ENCODE peak calls at places on chromosomes 4 and X, in nine cellular contexts. F, J, L, X, V, A, D, Y and N are unnamed samples.

GRCh38 chr4:176587920-176588319 is 204.8 kb downstream of the VEGFC start:
- DNase-seq in J (no peak), L (peak; percentile 26), F (no peak), X (peak; percentile 96), D (no peak), A (no peak), Y (no peak), V (no peak), N (no peak)

GRCh38 chrX:149871940-149872339 is 9.0 kb upstream of the MAGEA8 start:
- DNase-seq in D (peak; percentile 55), Y (no peak), L (peak; percentile 3), J (peak; percentile 53), X (no peak), F (no peak), V (peak; percentile 2), A (no peak), N (no peak)

GRCh38 chr4:113555868-113556267 is 205.7 kb downstream of the CAMK2D start:
- DNase-seq in D (no peak), J (no peak), A (no peak), Y (no peak), V (no peak), L (no peak), F (no peak), X (no peak), N (no peak)

GRCh38 chrX:134172588-134173259 is 64.3 kb upstream of the CCDC160 start:
- DNase-seq in A (no peak), X (no peak), Y (no peak), V (peak; percentile 66), D (peak; percentile 15), F (no peak), J (no peak), L (no peak), N (peak; percentile 1)

GRCh38 chrX:153794897-153795816 is 689 bp downstream of the SSR4 start:
- DNase-seq in Y (no peak), L (no peak), V (peak; percentile 32), D (no peak), A (no peak), J (no peak), X (peak; percentile 18), F (no peak), N (no peak)

GRCh38 chrX:1657367-1658082 is 42.7 kb downstream of the ASMT start:
- DNase-seq in A (peak; percentile 2), D (no peak), L (peak; percentile 48), X (peak; percentile 28), F (no peak), J (peak; percentile 51), Y (no peak), V (peak; percentile 40), N (no peak)

GRCh38 chr4:10083331-10083769 is 33.2 kb downstream of the WDR1 start:
- DNase-seq in D (no peak), A (no peak), X (no peak), L (no peak), Y (no peak), V (no peak), F (no peak), J (no peak), N (no peak)

GRCh38 chr4:122500852-122501501 is 44.5 kb upstream of the IL2 start:
- DNase-seq in V (peak; percentile 32), F (no peak), D (no peak), X (peak; percentile 38), A (no peak), L (no peak), Y (no peak), J (no peak), N (no peak)

GRCh38 chr4:589219-589963 is 13.3 kb upstream of the TMEM271 start:
- DNase-seq in A (no peak), D (no peak), V (no peak), F (no peak), L (no peak), J (no peak), X (no peak), Y (no peak), N (no peak)

GRCh38 chrX:8345473-8345872 is 119.2 kb upstream of the VCX3B start:
- DNase-seq in A (no peak), J (no peak), V (no peak), L (no peak), X (no peak), D (no peak), F (no peak), Y (no peak), N (no peak)

GRCh38 chrX:107672955-107673378 is 44.7 kb downstream of the PRPS1 start:
- DNase-seq in Y (no peak), V (peak; percentile 17), X (peak; percentile 87), A (peak; percentile 74), F (peak; percentile 65), L (peak; percentile 59), J (peak; percentile 40), D (peak; percentile 22), N (peak; percentile 57)

GRCh38 chr4:33073811-33074210 is 2353.6 kb downstream of the PCDH7 start:
- DNase-seq in F (no peak), X (peak; percentile 78), Y (peak; percentile 3), A (no peak), D (no peak), J (no peak), V (no peak), L (no peak), N (no peak)

GRCh38 chr4:123577507-123577906 is 180.9 kb downstream of the SPRY1 start:
- DNase-seq in F (no peak), D (no peak), L (no peak), J (no peak), V (no peak), X (no peak), A (no peak), Y (no peak), N (no peak)

GRCh38 chrX:151984328-151984727 is 9.9 kb upstream of the GABRE start:
- DNase-seq in X (peak; percentile 94), A (no peak), L (peak; percentile 12), J (no peak), Y (no peak), V (no peak), D (no peak), F (no peak), N (no peak)

GRCh38 chrX:129497146-129497805 is 26.0 kb downstream of the SMARCA1 start:
- DNase-seq in Y (no peak), F (no peak), J (no peak), X (no peak), D (no peak), A (no peak), L (no peak), V (no peak), N (no peak)

GRCh38 chr4:42653606-42654560 is 3.0 kb downstream of the ATP8A1 start:
- DNase-seq in D (no peak), V (no peak), X (no peak), F (no peak), L (no peak), A (no peak), J (no peak), Y (no peak), N (no peak)

GRCh38 chr4:140047017-140047640 is 106.9 kb downstream of the MAML3 start:
- DNase-seq in J (no peak), D (no peak), A (peak; percentile 85), Y (no peak), F (no peak), V (no peak), L (no peak), X (no peak), N (peak; percentile 62)

GRCh38 chrX:68443155-68443868 is 10.0 kb upstream of the OPHN1 start:
- DNase-seq in A (no peak), Y (no peak), X (peak; percentile 64), J (no peak), F (no peak), V (no peak), L (peak; percentile 82), D (no peak), N (no peak)

GRCh38 chrX:1392376-1393130 is 640 bp upstream of the SLC25A6 start:
- DNase-seq in A (peak; percentile 81), V (no peak), J (peak; percentile 34), Y (no peak), F (peak; percentile 68), L (peak; percentile 73), X (peak; percentile 63), D (peak; percentile 66), N (peak; percentile 84)

GRCh38 chr4:124726269-124726668 is 13.7 kb upstream of the ANKRD50 start:
- DNase-seq in L (no peak), Y (no peak), A (no peak), X (no peak), F (no peak), J (no peak), V (no peak), D (no peak), N (no peak)

GRCh38 chrX:153411255-153411987 is at the start of gene ZFP92:
- DNase-seq in L (no peak), D (no peak), F (no peak), J (peak; percentile 5), Y (no peak), X (peak; percentile 6), A (peak; percentile 28), V (peak; percentile 24), N (peak; percentile 47)

GRCh38 chr4:53489279-53489889 is 101.9 kb downstream of the LNX1 start:
- DNase-seq in J (no peak), Y (no peak), V (no peak), X (peak; percentile 82), L (no peak), A (no peak), D (no peak), F (no peak), N (no peak)

GRCh38 chr4:189198624-189199023 is 742.0 kb upstream of the FRG1 start:
- DNase-seq in J (no peak), X (no peak), A (no peak), L (no peak), D (no peak), Y (no peak), V (no peak), F (no peak), N (no peak)

GRCh38 chrX:9132036-9132435 is 98.1 kb upstream of the FAM9B start:
- DNase-seq in F (no peak), A (no peak), V (no peak), D (no peak), L (no peak), J (no peak), Y (no peak), X (no peak), N (no peak)